ENCODE peak calls at places on chromosomes 12 and 14, in eight cellular contexts. K, I, X, W, J, O, P and R are unnamed samples.

GRCh38 chr14:30521899-30522736 is 36.8 kb upstream of the G2E3 start:
- DNase-seq in K (peak; percentile 21), I (peak; percentile 60), X (no peak), W (peak; percentile 51), J (peak; percentile 73), O (peak; percentile 22), P (no peak), R (peak; percentile 69)

GRCh38 chr12:118055144-118055557 is 5.8 kb downstream of the WSB2 start:
- DNase-seq in K (peak; percentile 62), I (peak; percentile 27), X (peak; percentile 57), W (peak; percentile 22), J (peak; percentile 50), O (no peak), P (peak; percentile 43), R (peak; percentile 29)

GRCh38 chr14:71606064-71606463 is 326.2 kb upstream of the RGS6 start:
- DNase-seq in K (no peak), I (no peak), X (no peak), W (no peak), J (no peak), O (no peak), P (no peak), R (no peak)

GRCh38 chr12:88339254-88339949 is 197.3 kb downstream of the TMTC3 start:
- DNase-seq in K (no peak), I (peak; percentile 84), X (no peak), W (peak; percentile 85), J (peak; percentile 74), O (peak; percentile 79), P (no peak), R (peak; percentile 82)

GRCh38 chr14:67837011-67837624 is 17.5 kb downstream of the RAD51B start:
- DNase-seq in K (peak; percentile 28), I (peak; percentile 87), X (peak; percentile 20), W (peak; percentile 88), J (peak; percentile 94), O (peak; percentile 83), P (peak; percentile 47), R (peak; percentile 90)

GRCh38 chr12:87254371-87255030 is 774.7 kb downstream of the C12orf50 start:
- DNase-seq in K (no peak), I (no peak), X (no peak), W (no peak), J (no peak), O (no peak), P (no peak), R (no peak)

GRCh38 chr12:32466187-32466586 is 66.8 kb downstream of the FGD4 start:
- DNase-seq in K (no peak), I (no peak), X (no peak), W (no peak), J (no peak), O (no peak), P (no peak), R (no peak)

GRCh38 chr12:112122823-112123690 is 2.3 kb upstream of the TRAFD1 start:
- DNase-seq in K (no peak), I (peak; percentile 60), X (no peak), W (peak; percentile 98), J (peak; percentile 91), O (peak; percentile 81), P (no peak), R (peak; percentile 76)

GRCh38 chr14:22838631-22839041 is 2.3 kb downstream of the MMP14 start:
- DNase-seq in K (peak; percentile 25), I (peak; percentile 80), X (no peak), W (peak; percentile 66), J (peak; percentile 80), O (peak; percentile 61), P (no peak), R (peak; percentile 73)

DNA sequence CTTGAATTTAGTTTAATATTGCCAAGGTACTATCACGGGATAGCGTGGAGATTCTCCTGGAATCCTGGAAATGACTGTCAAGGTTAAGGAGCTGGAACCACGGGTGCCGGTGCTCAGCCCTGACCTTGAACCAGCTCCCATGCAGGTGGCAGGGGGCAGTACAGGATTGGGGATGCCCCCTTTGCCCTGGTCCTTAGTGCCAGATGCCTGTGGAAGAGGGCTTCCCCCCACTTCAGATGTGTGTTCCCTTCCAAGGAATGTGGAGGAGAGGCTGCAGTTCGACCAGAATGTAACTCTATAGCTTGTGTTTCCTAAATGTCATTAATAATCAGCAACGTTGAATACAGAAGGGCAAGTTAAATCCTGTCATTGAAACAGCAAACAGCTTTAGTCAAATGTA is 258.9 kb downstream of the VRK1 start:
- DNase-seq in K (no peak), I (no peak), X (no peak), W (no peak), J (no peak), O (no peak), P (no peak), R (no peak)
- TF ChIP-seq CTCF in K (no peak), I (no peak), X (no peak), W (no peak), J (no peak), O (no peak), P (no peak), R (no peak)

DNA sequence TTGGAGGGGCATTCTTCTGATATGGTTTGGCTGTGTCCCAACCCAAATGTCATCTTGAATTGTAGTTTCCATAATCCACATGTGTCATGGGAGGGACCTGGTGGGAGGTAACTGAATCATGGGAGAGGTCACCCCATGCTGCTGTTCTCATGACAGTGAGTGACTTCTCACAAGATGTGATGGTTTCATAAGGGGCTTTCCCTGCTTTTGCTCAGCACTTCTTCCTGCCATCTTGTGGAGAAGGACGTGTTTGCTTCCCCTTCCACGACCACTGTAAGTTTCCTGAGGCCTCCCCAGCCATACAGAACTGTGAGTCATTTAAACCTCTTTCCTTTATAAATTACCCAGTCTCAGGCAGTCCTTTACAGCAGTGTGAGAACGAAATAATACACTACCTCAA is 382.4 kb downstream of the VRK1 start:
- DNase-seq in K (no peak), I (no peak), X (no peak), W (no peak), J (no peak), O (no peak), P (no peak), R (no peak)
- TF ChIP-seq CTCF in K (no peak), I (no peak), X (no peak), W (no peak), J (no peak), O (no peak), P (no peak), R (no peak)

GRCh38 chr12:52952082-52952801 is 3.3 kb downstream of the KRT18 start:
- DNase-seq in K (no peak), I (no peak), X (no peak), W (no peak), J (no peak), O (no peak), P (no peak), R (peak; percentile 9)
- TF ChIP-seq CTCF in K (no peak), I (no peak), X (no peak), W (peak; percentile 10), J (peak; percentile 21), O (no peak), P (no peak), R (no peak)

DNA sequence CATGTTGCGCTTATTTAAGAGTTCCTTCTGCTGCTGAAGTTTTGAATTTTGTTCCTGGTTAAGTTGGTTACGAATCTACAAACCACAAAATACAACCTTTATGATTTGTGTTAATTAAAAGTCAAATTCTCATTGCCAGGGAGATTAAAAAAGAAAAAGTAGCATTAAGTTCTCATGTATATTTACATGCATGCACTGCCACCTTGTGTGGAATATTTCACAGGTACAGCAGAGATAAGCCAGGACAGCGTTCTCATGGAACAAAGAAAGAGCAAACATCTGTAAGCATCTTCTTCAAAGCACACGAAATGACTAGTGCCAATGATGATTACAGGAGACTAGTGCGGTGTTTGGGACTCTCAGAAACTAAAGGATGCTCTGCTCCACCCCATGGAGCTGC is 34.2 kb downstream of the ZFYVE21 start:
- DNase-seq in K (no peak), I (no peak), X (no peak), W (no peak), J (no peak), O (no peak), P (no peak), R (no peak)
- TF ChIP-seq CTCF in K (no peak), I (peak; percentile 9), X (no peak), W (no peak), J (no peak), O (no peak), P (no peak), R (no peak)

GRCh38 chr12:83389237-83389996 is 702.7 kb downstream of the TMTC2 start:
- DNase-seq in K (no peak), I (no peak), X (no peak), W (no peak), J (no peak), O (no peak), P (peak; percentile 3), R (no peak)
- TF ChIP-seq CTCF in K (no peak), I (no peak), X (no peak), W (no peak), J (peak; percentile 28), O (no peak), P (peak; percentile 53), R (no peak)

GRCh38 chr14:100661340-100661712 is 65.4 kb upstream of the DLK1 start:
- DNase-seq in K (no peak), I (no peak), X (no peak), W (no peak), J (no peak), O (no peak), P (no peak), R (no peak)
- TF ChIP-seq CTCF in K (no peak), I (no peak), X (no peak), W (no peak), J (no peak), O (no peak), P (no peak), R (no peak)

GRCh38 chr12:119988788-119989618 is at the start of gene BICDL1:
- DNase-seq in K (peak; percentile 98), I (peak; percentile 11), X (peak; percentile 95), W (peak; percentile 23), J (peak; percentile 32), O (peak; percentile 0), P (peak; percentile 46), R (peak; percentile 14)
- TF ChIP-seq CTCF in K (no peak), I (no peak), X (no peak), W (no peak), J (no peak), O (no peak), P (no peak), R (no peak)

DNA sequence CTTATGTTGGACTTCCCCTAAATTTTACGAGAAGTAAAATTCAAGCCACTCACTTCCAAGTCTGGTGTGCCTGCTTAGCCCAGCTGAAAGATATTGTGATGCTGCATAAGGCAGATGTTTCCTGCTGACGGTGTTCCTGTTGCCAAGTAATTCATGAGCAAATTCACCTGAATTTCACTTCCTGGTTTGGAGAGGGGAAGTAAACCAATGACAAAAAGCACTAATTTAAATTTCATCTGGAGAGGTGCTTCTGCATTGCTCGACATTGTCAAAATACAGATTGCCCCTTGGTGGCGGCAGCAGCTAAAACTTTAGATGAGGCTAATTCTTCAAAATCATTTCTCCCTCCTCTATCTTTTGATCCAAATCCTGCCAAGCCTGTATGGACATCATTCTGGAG is 281.1 kb downstream of the AACS start:
- DNase-seq in K (no peak), I (no peak), X (no peak), W (no peak), J (no peak), O (no peak), P (no peak), R (no peak)
- TF ChIP-seq CTCF in K (no peak), I (no peak), X (no peak), W (no peak), J (no peak), O (no peak), P (no peak), R (no peak)

GRCh38 chr12:110355080-110355479 is 48.4 kb downstream of the ANAPC7 start:
- DNase-seq in K (peak; percentile 52), I (no peak), X (no peak), W (no peak), J (peak; percentile 36), O (peak; percentile 18), P (peak; percentile 19), R (no peak)
- TF ChIP-seq CTCF in K (peak; percentile 61), I (peak; percentile 47), X (peak; percentile 29), W (peak; percentile 29), J (peak; percentile 64), O (peak; percentile 70), P (peak; percentile 48), R (peak; percentile 36)